ENCODE peak calls at places on chromosomes 2 and 18, in ten cellular contexts. U is lower lobe of right lung, Z is GM13976, V is astrocyte, C is prostate gland, L is endothelial cell, H is HFFc6, N is IMR-90, G is endodermal cell, R is heart left ventricle. O is an unnamed sample.

GRCh38 chr2:16394072-16394985 is 271.3 kb downstream of the CYRIA start:
- DNase-seq in U (no peak), Z (no peak), V (no peak), C (no peak), L (no peak), H (no peak), N (no peak), G (no peak), R (no peak), O (no peak)

GRCh38 chr2:200929334-200930249 is 33.9 kb downstream of the ORC2 start:
- DNase-seq in U (no peak), Z (no peak), V (no peak), C (no peak), L (no peak), H (peak), N (peak), G (no peak), R (no peak), O (no peak)

GRCh38 chr18:79512461-79513380 is 117.0 kb downstream of the NFATC1 start:
- DNase-seq in U (no peak), Z (no peak), V (no peak), C (no peak), L (peak), H (no peak), N (no peak), G (peak), R (no peak), O (no peak)

GRCh38 chr18:59096098-59096779 is 43.4 kb upstream of the SEC11C start:
- DNase-seq in U (no peak), Z (no peak), V (no peak), C (no peak), L (no peak), H (no peak), N (no peak), G (peak), R (no peak), O (no peak)

GRCh38 chr2:85455552-85456090 is 37.1 kb downstream of the SH2D6 start:
- DNase-seq in U (no peak), Z (no peak), V (no peak), C (no peak), L (no peak), H (no peak), N (no peak), G (peak), R (no peak), O (no peak)

GRCh38 chr2:64942693-64943092 is 46.5 kb upstream of the SLC1A4 start:
- DNase-seq in U (no peak), Z (no peak), V (no peak), C (no peak), L (no peak), H (no peak), N (no peak), G (no peak), R (no peak), O (no peak)

GRCh38 chr18:52791321-52791720 is 451.3 kb downstream of the DCC start:
- DNase-seq in U (no peak), Z (no peak), V (no peak), C (no peak), L (no peak), H (no peak), N (no peak), G (no peak), R (no peak), O (no peak)

GRCh38 chr2:71882949-71883472 is 264.7 kb downstream of the CYP26B1 start:
- DNase-seq in U (peak), Z (no peak), V (peak), C (no peak), L (peak), H (peak), N (peak), G (peak), R (peak), O (no peak)

GRCh38 chr2:28047698-28048097 is 157.2 kb downstream of the BABAM2 start:
- DNase-seq in U (no peak), Z (no peak), V (peak), C (no peak), L (no peak), H (peak), N (peak), G (no peak), R (no peak), O (no peak)

GRCh38 chr2:36951574-36951973 is 14.8 kb downstream of the STRN start:
- DNase-seq in U (no peak), Z (no peak), V (peak), C (no peak), L (no peak), H (peak), N (peak), G (no peak), R (no peak), O (no peak)

GRCh38 chr2:230902180-230902899 is 22.7 kb downstream of the GPR55 start:
- DNase-seq in U (no peak), Z (peak), V (peak), C (no peak), L (peak), H (peak), N (peak), G (peak), R (no peak), O (peak)

DNA sequence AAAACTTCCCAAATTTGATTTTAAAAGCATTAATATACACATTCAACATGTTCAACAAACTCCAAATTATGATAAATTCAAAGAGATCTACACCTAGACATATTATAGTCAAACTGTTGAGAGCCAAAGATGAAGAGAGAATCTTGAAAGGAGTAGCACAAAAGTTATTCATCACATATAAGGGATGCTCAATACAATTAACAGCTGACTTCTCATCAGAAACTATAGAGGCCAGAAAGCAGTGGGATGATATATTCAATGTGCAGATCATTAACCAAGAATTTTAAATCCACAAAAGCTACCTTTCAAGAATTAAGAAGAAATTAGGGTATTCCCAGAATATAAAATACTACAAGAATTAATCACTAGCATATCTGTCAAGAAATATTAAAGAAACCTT is 75.4 kb downstream of the LOXHD1 start:
- DNase-seq in U (no peak), Z (no peak), V (no peak), C (no peak), L (no peak), H (no peak), N (no peak), G (no peak), R (no peak), O (no peak)
- TF ChIP-seq CTCF in U (no peak), Z (no peak), V (no peak), C (no peak), L (no peak), H (no peak), N (no peak), G (no peak), R (no peak), O (no peak)

DNA sequence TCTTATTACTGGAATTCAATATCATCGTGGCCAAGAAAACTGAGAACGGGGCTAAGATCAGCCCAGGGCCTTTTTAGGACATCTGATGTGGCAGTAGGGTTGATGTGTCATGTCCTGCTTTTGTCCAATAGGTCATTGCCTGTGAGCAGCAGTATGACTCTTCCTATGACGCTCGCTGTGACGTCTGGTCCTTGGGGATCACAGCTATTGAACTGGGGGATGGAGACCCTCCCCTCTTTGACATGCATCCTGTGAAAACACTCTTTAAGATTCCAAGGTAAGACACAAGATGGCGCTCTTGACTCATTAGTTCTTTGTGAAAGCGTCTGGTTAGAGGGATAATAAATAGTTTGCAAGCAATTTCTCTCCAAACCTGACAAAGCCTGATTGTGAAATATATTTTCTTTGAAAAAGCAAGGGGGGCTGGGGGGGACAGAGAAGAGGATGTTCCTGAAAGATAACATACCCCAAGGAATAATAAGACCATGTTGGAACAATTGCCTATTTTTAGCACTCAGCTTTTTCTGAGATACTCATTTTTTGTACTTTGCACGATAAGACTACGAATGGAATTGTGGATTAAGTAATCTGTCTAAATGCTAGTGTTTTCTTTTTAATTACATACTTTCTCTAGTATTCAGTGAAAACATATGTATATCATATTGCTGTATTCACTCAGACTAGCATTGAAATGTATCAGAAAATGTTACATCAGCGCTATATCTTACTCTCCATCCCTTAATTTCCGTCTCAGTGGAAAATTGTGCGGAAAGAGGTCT is 58.1 kb downstream of the MYO3B start:
- DNase-seq in U (no peak), Z (peak), V (peak), C (no peak), L (peak), H (peak), N (peak), G (peak), R (no peak), O (peak)
- TF ChIP-seq CTCF in U (peak), Z (peak), V (peak), C (peak), L (peak), H (peak), N (peak), G (peak), R (peak), O (peak)

GRCh38 chr2:73910873-73911547 is 15.7 kb upstream of the DGUOK start:
- DNase-seq in U (no peak), Z (no peak), V (no peak), C (no peak), L (no peak), H (no peak), N (no peak), G (peak), R (no peak), O (no peak)

GRCh38 chr2:73906847-73907505 is 14.2 kb downstream of the ACTG2 start:
- DNase-seq in U (no peak), Z (no peak), V (no peak), C (no peak), L (no peak), H (no peak), N (no peak), G (no peak), R (no peak), O (no peak)

GRCh38 chr2:73908689-73909652 is 16.2 kb downstream of the ACTG2 start:
- DNase-seq in U (no peak), Z (no peak), V (peak), C (no peak), L (no peak), H (no peak), N (no peak), G (no peak), R (no peak), O (no peak)

GRCh38 chr2:73904952-73905351 is 12.1 kb downstream of the ACTG2 start:
- DNase-seq in U (no peak), Z (no peak), V (no peak), C (no peak), L (no peak), H (no peak), N (no peak), G (no peak), R (no peak), O (no peak)

GRCh38 chr2:73907840-73908452 is 15.1 kb downstream of the ACTG2 start:
- DNase-seq in U (no peak), Z (peak), V (peak), C (no peak), L (no peak), H (no peak), N (peak), G (peak), R (no peak), O (no peak)
- TF ChIP-seq CTCF in U (peak), Z (peak), V (no peak), C (no peak), L (no peak), H (peak), N (peak), G (peak), R (peak), O (no peak)

GRCh38 chr2:7111626-7112025 is 194.4 kb downstream of the RNF144A start:
- DNase-seq in U (no peak), Z (no peak), V (no peak), C (no peak), L (no peak), H (no peak), N (no peak), G (no peak), R (no peak), O (no peak)
- TF ChIP-seq CTCF in U (no peak), Z (no peak), V (no peak), C (no peak), L (no peak), H (no peak), N (no peak), G (peak), R (no peak), O (no peak)

DNA sequence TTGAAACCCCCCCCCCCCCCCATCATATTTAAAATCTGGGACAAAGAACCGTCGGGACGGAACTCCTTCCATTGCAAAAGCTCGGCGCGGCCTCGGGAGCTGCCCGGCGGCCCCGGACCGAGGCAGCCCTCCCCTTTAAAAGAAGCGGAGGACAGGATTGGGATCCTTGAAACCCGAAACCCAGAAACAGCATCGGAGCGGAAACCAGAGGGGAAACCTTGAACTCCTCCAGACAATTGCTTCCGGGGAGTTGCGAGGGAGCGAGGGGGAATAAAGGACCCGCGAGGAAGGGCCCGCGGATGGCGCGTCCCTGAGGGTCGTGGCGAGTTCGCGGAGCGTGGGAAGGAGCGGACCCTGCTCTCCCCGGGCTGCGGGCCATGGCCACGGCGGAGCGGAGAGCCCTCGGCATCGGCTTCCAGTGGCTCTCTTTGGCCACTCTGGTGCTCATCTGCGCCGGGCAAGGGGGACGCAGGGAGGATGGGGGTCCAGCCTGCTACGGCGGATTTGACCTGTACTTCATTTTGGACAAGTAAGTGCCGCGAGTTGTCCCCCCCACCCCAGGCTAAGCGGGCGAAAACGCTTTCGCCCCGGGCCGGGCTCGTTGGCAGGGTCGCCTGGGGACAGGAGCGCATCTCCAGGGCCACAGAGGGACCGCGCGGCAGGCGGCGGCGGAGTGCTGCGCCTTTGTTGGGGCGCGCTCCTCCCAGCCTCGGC is at the start of gene ANTXR1:
- DNase-seq in U (peak), Z (peak), V (peak), C (peak), L (peak), H (peak), N (peak), G (peak), R (peak), O (peak)
- TF ChIP-seq CTCF in U (peak), Z (no peak), V (no peak), C (peak), L (peak), H (peak), N (no peak), G (peak), R (no peak), O (peak)

GRCh38 chr2:217481577-217481976 is 521.2 kb downstream of the TNS1 start:
- DNase-seq in U (no peak), Z (no peak), V (no peak), C (no peak), L (no peak), H (no peak), N (no peak), G (no peak), R (no peak), O (no peak)

GRCh38 chr2:217478831-217479435 is 523.9 kb downstream of the TNS1 start:
- DNase-seq in U (no peak), Z (no peak), V (no peak), C (no peak), L (peak), H (no peak), N (no peak), G (peak), R (no peak), O (no peak)

GRCh38 chr2:217479626-217480025 is 523.2 kb downstream of the TNS1 start:
- DNase-seq in U (no peak), Z (no peak), V (no peak), C (peak), L (no peak), H (no peak), N (no peak), G (no peak), R (no peak), O (no peak)

GRCh38 chr2:217484046-217484445 is 518.7 kb downstream of the TNS1 start:
- DNase-seq in U (no peak), Z (no peak), V (no peak), C (no peak), L (no peak), H (no peak), N (no peak), G (no peak), R (no peak), O (no peak)

DNA sequence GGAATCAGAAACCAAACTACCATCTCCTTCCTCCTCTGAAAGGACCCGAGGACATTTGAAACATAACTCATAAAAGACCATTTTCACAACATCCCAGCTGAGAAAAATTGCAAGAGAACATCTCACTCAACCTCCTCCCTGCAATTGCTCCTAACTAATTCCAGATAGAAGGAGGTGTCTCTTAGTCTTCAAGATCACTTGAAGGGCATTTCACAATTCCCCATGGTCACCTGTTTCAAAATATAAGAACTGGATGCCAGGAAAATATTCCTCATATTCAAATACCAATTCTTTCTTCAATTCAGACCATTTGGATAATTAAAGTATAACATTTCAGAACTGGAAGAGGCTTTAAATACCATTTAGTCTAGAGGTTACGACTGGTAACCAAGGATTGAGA is 520.5 kb downstream of the TNS1 start:
- DNase-seq in U (no peak), Z (no peak), V (no peak), C (no peak), L (no peak), H (no peak), N (no peak), G (no peak), R (no peak), O (no peak)
- TF ChIP-seq CTCF in U (no peak), Z (no peak), V (no peak), C (no peak), L (no peak), H (no peak), N (no peak), G (no peak), R (no peak), O (no peak)

GRCh38 chr2:241268306-241268705 is 47.2 kb downstream of the HDLBP start:
- DNase-seq in U (no peak), Z (no peak), V (no peak), C (no peak), L (no peak), H (no peak), N (no peak), G (peak), R (peak), O (no peak)

GRCh38 chr2:241268716-241269445 is 46.6 kb downstream of the HDLBP start:
- DNase-seq in U (no peak), Z (no peak), V (peak), C (no peak), L (no peak), H (peak), N (peak), G (no peak), R (peak), O (no peak)

GRCh38 chr2:241269707-241270520 is 45.6 kb downstream of the HDLBP start:
- DNase-seq in U (peak), Z (no peak), V (no peak), C (peak), L (no peak), H (no peak), N (no peak), G (no peak), R (no peak), O (no peak)

GRCh38 chr2:241265506-241265905 is 50.0 kb downstream of the HDLBP start:
- DNase-seq in U (no peak), Z (no peak), V (no peak), C (no peak), L (no peak), H (no peak), N (no peak), G (no peak), R (peak), O (no peak)

GRCh38 chr2:241267249-241268067 is 48.0 kb downstream of the HDLBP start:
- DNase-seq in U (no peak), Z (no peak), V (no peak), C (no peak), L (no peak), H (no peak), N (no peak), G (peak), R (peak), O (no peak)
- TF ChIP-seq CTCF in U (no peak), Z (no peak), V (no peak), C (no peak), L (no peak), H (peak), N (no peak), G (no peak), R (no peak), O (no peak)

GRCh38 chr18:30381826-30382225 is 660.7 kb downstream of the DSC3 start:
- DNase-seq in U (no peak), Z (no peak), V (no peak), C (no peak), L (no peak), H (no peak), N (no peak), G (no peak), R (no peak), O (no peak)

GRCh38 chr18:30376515-30376914 is 666.0 kb downstream of the DSC3 start:
- DNase-seq in U (no peak), Z (no peak), V (no peak), C (no peak), L (no peak), H (no peak), N (no peak), G (peak), R (no peak), O (no peak)
- TF ChIP-seq CTCF in U (no peak), Z (no peak), V (no peak), C (no peak), L (peak), H (no peak), N (no peak), G (peak), R (no peak), O (no peak)